ENCODE peak calls at places on chromosome 14, in four cellular contexts. Y is HFFc6, M is HS-5, W is WTC11. K is an unnamed sample.

GRCh38 chr14:71322660-71323250 is 415.5 kb downstream of the PCNX1 start:
- DNase-seq in Y (peak; percentile 62), M (no peak), W (no peak), K (no peak)

GRCh38 chr14:72607386-72608125 is 286.3 kb downstream of the DPF3 start:
- DNase-seq in Y (peak; percentile 17), M (peak; percentile 11), W (no peak), K (no peak)

GRCh38 chr14:70358631-70359030 is 852 bp downstream of the COX16 start:
- DNase-seq in Y (no peak), M (no peak), W (no peak), K (no peak)

GRCh38 chr14:64400829-64401459 is 12.8 kb downstream of the MTHFD1 start:
- DNase-seq in Y (no peak), M (no peak), W (no peak), K (no peak)

GRCh38 chr14:85399196-85399595 is 130.7 kb upstream of the FLRT2 start:
- DNase-seq in Y (peak; percentile 29), M (no peak), W (no peak), K (no peak)

GRCh38 chr14:53569471-53569870 is 387.2 kb downstream of the BMP4 start:
- DNase-seq in Y (no peak), M (no peak), W (no peak), K (no peak)

GRCh38 chr14:64074961-64075619 is 219.1 kb downstream of the ESR2 start:
- DNase-seq in Y (peak; percentile 71), M (peak; percentile 19), W (no peak), K (no peak)

GRCh38 chr14:22104971-22105641 is 431.5 kb upstream of the OR4E1 start:
- DNase-seq in Y (no peak), M (no peak), W (no peak), K (no peak)

GRCh38 chr14:103354141-103354540 is 20.1 kb downstream of the EIF5 start:
- DNase-seq in Y (no peak), M (no peak), W (no peak), K (no peak)

GRCh38 chr14:33839193-33840076 is 111.4 kb downstream of the EGLN3 start:
- DNase-seq in Y (peak; percentile 32), M (no peak), W (peak; percentile 49), K (peak; percentile 39)

GRCh38 chr14:58133739-58134138 is 18.3 kb downstream of the ARMH4 start:
- DNase-seq in Y (peak; percentile 53), M (peak; percentile 53), W (no peak), K (no peak)

GRCh38 chr14:22460461-22461195 is 128.4 kb downstream of the DAD1 start:
- DNase-seq in Y (no peak), M (no peak), W (no peak), K (no peak)

K was measured in NCI-H526 treated with DMSO at 0.1 percent for 48 hours.